ENCODE peak calls at places on chromosomes 12 and 14, in eight cellular contexts. V is Calu3, B is HL-60, U is HCT116, H is breast epithelium, T is PC-9, F is cardiac fibroblast, P is left lung. N is an unnamed sample.

GRCh38 chr12:10749700-10750384 is 26.7 kb upstream of the YBX3 start:
- DNase-seq in V (peak), B (peak), U (peak), H (peak), T (peak), F (peak), P (no peak), N (peak)

GRCh38 chr12:5295151-5295550 is 136.8 kb upstream of the NTF3 start:
- DNase-seq in V (no peak), B (no peak), U (no peak), H (no peak), T (no peak), F (peak), P (no peak), N (no peak)

GRCh38 chr12:85356596-85357385 is 76.8 kb downstream of the ALX1 start:
- DNase-seq in V (no peak), B (no peak), U (no peak), H (no peak), T (no peak), F (peak), P (no peak), N (no peak)

GRCh38 chr12:591571-592505 is 71.4 kb downstream of the NINJ2 start:
- DNase-seq in V (no peak), B (peak), U (no peak), H (no peak), T (peak), F (no peak), P (no peak), N (no peak)

GRCh38 chr12:43776498-43776897 is 17.7 kb downstream of the IRAK4 start:
- DNase-seq in V (no peak), B (peak), U (peak), H (no peak), T (no peak), F (peak), P (no peak), N (no peak)

GRCh38 chr12:52903285-52903854 is 1.5 kb downstream of the KRT8 start:
- DNase-seq in V (no peak), B (no peak), U (no peak), H (peak), T (no peak), F (peak), P (peak), N (no peak)

GRCh38 chr12:65968359-65968758 is 144.1 kb downstream of the HMGA2 start:
- DNase-seq in V (no peak), B (no peak), U (no peak), H (no peak), T (no peak), F (peak), P (no peak), N (no peak)

GRCh38 chr12:93839076-93839475 is 161.9 kb downstream of the CRADD start:
- DNase-seq in V (no peak), B (no peak), U (no peak), H (no peak), T (no peak), F (no peak), P (no peak), N (no peak)

GRCh38 chr12:50597200-50598195 is 92.7 kb downstream of the DIP2B start:
- DNase-seq in V (peak), B (no peak), U (peak), H (no peak), T (no peak), F (peak), P (no peak), N (no peak)

GRCh38 chr12:58346032-58346632 is 404.8 kb downstream of the ATP23 start:
- DNase-seq in V (no peak), B (no peak), U (peak), H (no peak), T (no peak), F (peak), P (no peak), N (no peak)

GRCh38 chr12:93011100-93011499 is 82.0 kb upstream of the EEA1 start:
- DNase-seq in V (peak), B (no peak), U (peak), H (no peak), T (no peak), F (no peak), P (no peak), N (no peak)

GRCh38 chr12:117202033-117202432 is 11.8 kb upstream of the FBXO21 start:
- DNase-seq in V (no peak), B (no peak), U (no peak), H (peak), T (no peak), F (no peak), P (no peak), N (no peak)

GRCh38 chr12:109872-110271 is 43.3 kb downstream of the IQSEC3 start:
- DNase-seq in V (no peak), B (no peak), U (no peak), H (no peak), T (no peak), F (no peak), P (no peak), N (no peak)

GRCh38 chr12:13390381-13390856 is 193.9 kb downstream of the EMP1 start:
- DNase-seq in V (peak), B (no peak), U (peak), H (peak), T (peak), F (peak), P (peak), N (peak)

GRCh38 chr12:28023156-28023887 is 50.8 kb upstream of the PTHLH start:
- DNase-seq in V (peak), B (no peak), U (peak), H (no peak), T (peak), F (peak), P (no peak), N (no peak)

GRCh38 chr12:28059678-28060077 is 87.1 kb upstream of the PTHLH start:
- DNase-seq in V (no peak), B (no peak), U (no peak), H (no peak), T (no peak), F (no peak), P (no peak), N (no peak)

GRCh38 chr12:124898200-124898950 is 16.1 kb downstream of the UBC start:
- DNase-seq in V (peak), B (peak), U (no peak), H (no peak), T (peak), F (no peak), P (peak), N (no peak)

GRCh38 chr12:28222959-28223662 is 32.9 kb downstream of the CCDC91 start:
- DNase-seq in V (no peak), B (no peak), U (no peak), H (no peak), T (no peak), F (no peak), P (no peak), N (no peak)

GRCh38 chr12:105431537-105431936 is 101.0 kb downstream of the C12orf75 start:
- DNase-seq in V (no peak), B (no peak), U (no peak), H (no peak), T (no peak), F (no peak), P (no peak), N (no peak)

GRCh38 chr12:100404769-100405407 is 48.0 kb downstream of the SLC17A8 start:
- DNase-seq in V (peak), B (peak), U (peak), H (no peak), T (no peak), F (peak), P (no peak), N (peak)

GRCh38 chr14:63273717-63274673 is 44.7 kb downstream of the GPHB5 start:
- DNase-seq in V (no peak), B (no peak), U (no peak), H (no peak), T (no peak), F (no peak), P (peak), N (no peak)

GRCh38 chr14:88209273-88209672 is 113.8 kb downstream of the KCNK10 start:
- DNase-seq in V (no peak), B (no peak), U (no peak), H (no peak), T (no peak), F (no peak), P (no peak), N (no peak)

GRCh38 chr14:29757188-29757680 is 170.4 kb downstream of the PRKD1 start:
- DNase-seq in V (no peak), B (no peak), U (no peak), H (no peak), T (no peak), F (no peak), P (no peak), N (no peak)

GRCh38 chr12:92257261-92257660 is 111.6 kb upstream of the BTG1 start:
- DNase-seq in V (no peak), B (no peak), U (no peak), H (no peak), T (no peak), F (no peak), P (no peak), N (no peak)

DNA sequence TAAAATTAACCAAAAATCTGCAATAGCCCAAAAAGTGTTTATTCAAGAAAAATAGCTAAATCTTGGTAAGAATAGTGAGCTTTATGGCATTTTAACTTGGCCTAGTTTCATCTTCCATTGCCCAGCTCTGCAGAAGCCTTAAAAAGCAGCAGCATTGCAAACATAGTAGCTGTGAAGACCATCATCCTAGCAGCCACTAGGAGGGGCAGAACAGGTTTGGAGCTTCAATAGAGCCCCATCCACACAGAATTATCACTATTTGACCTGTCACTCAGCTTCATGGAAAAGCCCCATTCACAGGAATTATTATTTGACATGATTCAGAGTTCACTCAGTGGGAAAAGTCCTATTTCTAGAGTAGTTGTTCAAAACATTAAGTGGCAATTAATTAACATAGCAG is 7.3 kb downstream of the CLEC14A start:
- DNase-seq in V (no peak), B (no peak), U (no peak), H (no peak), T (no peak), F (no peak), P (no peak), N (no peak)
- TF ChIP-seq CTCF in V (no peak), B (no peak), U (no peak), H (no peak), T (no peak), F (peak), P (no peak), N (no peak)

DNA sequence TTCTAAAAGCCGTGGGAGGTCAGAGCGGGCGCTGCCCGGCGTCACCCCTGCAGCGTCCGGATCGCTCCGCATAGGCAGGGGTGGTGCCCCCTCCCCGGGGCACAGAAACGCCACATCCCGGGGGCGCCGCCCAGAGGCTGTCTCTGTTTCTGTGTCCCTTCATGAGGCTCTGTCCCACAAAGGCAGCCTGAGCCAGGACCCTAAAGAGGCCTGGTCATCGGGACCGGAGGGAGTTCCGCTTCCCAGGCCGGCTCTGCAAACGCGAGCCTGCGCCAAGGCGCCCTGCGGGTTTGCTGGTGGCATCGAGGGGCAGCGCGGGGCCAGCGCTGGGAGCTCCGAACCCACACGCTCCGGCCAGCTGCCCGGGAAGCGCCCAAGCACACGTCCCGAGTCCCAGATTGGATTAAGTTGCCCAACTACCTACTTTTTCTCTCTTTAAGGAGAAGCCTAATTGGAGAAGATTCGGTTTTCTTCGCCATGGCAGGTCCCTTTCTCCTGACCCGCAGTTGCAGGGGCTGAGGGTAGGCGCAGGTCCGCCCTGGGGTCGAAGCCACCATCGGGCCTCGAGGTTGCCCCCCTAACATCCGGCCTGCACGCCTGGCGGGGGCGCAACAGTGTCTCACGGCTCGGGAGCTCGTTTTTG is 421.7 kb downstream of the VRK1 start:
- DNase-seq in V (no peak), B (no peak), U (no peak), H (no peak), T (no peak), F (no peak), P (peak), N (no peak)
- TF ChIP-seq CTCF in V (no peak), B (no peak), U (no peak), H (no peak), T (no peak), F (no peak), P (no peak), N (no peak)

GRCh38 chr14:69673099-69673498 is 61.7 kb downstream of the SUSD6 start:
- DNase-seq in V (no peak), B (peak), U (no peak), H (no peak), T (no peak), F (no peak), P (no peak), N (no peak)
- TF ChIP-seq CTCF in V (no peak), B (no peak), U (no peak), H (no peak), T (no peak), F (no peak), P (no peak), N (no peak)

GRCh38 chr14:44759263-44759662 is 202.5 kb downstream of the KLHL28 start:
- DNase-seq in V (no peak), B (no peak), U (no peak), H (no peak), T (no peak), F (no peak), P (no peak), N (no peak)

GRCh38 chr14:44767646-44768173 is 194.0 kb downstream of the KLHL28 start:
- DNase-seq in V (no peak), B (no peak), U (no peak), H (no peak), T (no peak), F (no peak), P (no peak), N (no peak)

GRCh38 chr14:44768935-44769334 is 192.8 kb downstream of the KLHL28 start:
- DNase-seq in V (no peak), B (no peak), U (no peak), H (no peak), T (no peak), F (no peak), P (no peak), N (no peak)

GRCh38 chr14:44766285-44766684 is 195.5 kb downstream of the KLHL28 start:
- DNase-seq in V (no peak), B (no peak), U (no peak), H (no peak), T (no peak), F (no peak), P (no peak), N (no peak)

GRCh38 chr14:44763356-44763755 is 198.4 kb downstream of the KLHL28 start:
- DNase-seq in V (no peak), B (no peak), U (no peak), H (no peak), T (no peak), F (no peak), P (no peak), N (no peak)
- TF ChIP-seq CTCF in V (no peak), B (no peak), U (no peak), H (no peak), T (no peak), F (no peak), P (no peak), N (no peak)

GRCh38 chr12:68743416-68743815 is 2.6 kb upstream of the SLC35E3 start:
- DNase-seq in V (no peak), B (peak), U (no peak), H (no peak), T (no peak), F (peak), P (no peak), N (no peak)
- TF ChIP-seq CTCF in V (no peak), B (no peak), U (no peak), H (no peak), T (no peak), F (no peak), P (no peak), N (no peak)

GRCh38 chr12:119227292-119227691 is 48.6 kb downstream of the HSPB8 start:
- DNase-seq in V (no peak), B (no peak), U (no peak), H (no peak), T (no peak), F (no peak), P (no peak), N (no peak)

GRCh38 chr12:119222222-119222951 is 43.7 kb downstream of the HSPB8 start:
- DNase-seq in V (no peak), B (no peak), U (no peak), H (no peak), T (no peak), F (no peak), P (no peak), N (no peak)

GRCh38 chr12:119229205-119229604 is 50.5 kb downstream of the HSPB8 start:
- DNase-seq in V (no peak), B (no peak), U (no peak), H (no peak), T (no peak), F (no peak), P (no peak), N (no peak)

GRCh38 chr12:119229837-119230236 is 51.1 kb downstream of the HSPB8 start:
- DNase-seq in V (peak), B (peak), U (peak), H (no peak), T (no peak), F (peak), P (no peak), N (no peak)

DNA sequence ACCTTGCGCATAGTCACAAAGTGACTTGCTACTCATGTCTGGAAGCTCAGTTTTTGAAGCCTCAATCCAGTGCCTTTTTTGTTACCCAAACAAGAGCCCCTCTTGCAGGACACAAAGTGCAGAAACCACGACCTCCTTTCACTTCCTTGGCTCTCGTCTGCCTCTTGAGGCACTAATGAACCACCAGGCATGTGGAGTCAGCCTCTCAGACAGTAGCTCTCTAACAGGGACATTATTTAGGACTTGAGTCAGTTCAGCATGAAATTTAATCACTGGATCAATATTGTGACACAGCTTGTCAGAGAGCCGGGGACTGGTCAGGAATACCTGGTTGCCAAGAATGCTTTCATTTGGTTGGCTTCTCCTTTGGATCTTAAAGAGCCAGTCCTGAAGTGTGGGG is 46.7 kb downstream of the HSPB8 start:
- DNase-seq in V (peak), B (no peak), U (no peak), H (no peak), T (peak), F (no peak), P (no peak), N (no peak)
- TF ChIP-seq CTCF in V (no peak), B (no peak), U (no peak), H (no peak), T (no peak), F (no peak), P (no peak), N (no peak)

GRCh38 chr12:64205542-64205941 is 16.6 kb downstream of the KICS2 start:
- DNase-seq in V (no peak), B (no peak), U (no peak), H (no peak), T (no peak), F (no peak), P (no peak), N (no peak)
- TF ChIP-seq CTCF in V (no peak), B (no peak), U (no peak), H (no peak), T (no peak), F (no peak), P (no peak), N (no peak)

N was measured in AG09319.